ENCODE peak calls at places on chromosomes 16 and 17, in nine cellular contexts. B is LoVo, V is ascending aorta, D is amygdala, O is T-helper 1 cell, J is dorsolateral prefrontal cortex, K is WTC11, I is Right ventricle myocardium superior, P is iris pigment epithelial cell. L is an unnamed sample.

GRCh38 chr16:84694980-84695379 is 4.8 kb upstream of the USP10 start:
- DNase-seq in D (no peak), O (no peak), I (no peak), P (no peak), B (no peak), V (no peak), K (no peak), J (no peak), L (no peak)

GRCh38 chr16:65745-66144 is 6.7 kb downstream of the RHBDF1 start:
- DNase-seq in I (peak), O (peak), K (peak), B (peak), V (peak), P (peak), D (peak), J (peak), L (peak)

GRCh38 chr17:18857864-18858566 is at the start of gene PRPSAP2:
- DNase-seq in B (peak), D (peak), V (peak), P (peak), I (peak), K (peak), O (peak), J (peak), L (peak)

GRCh38 chr17:50196826-50197225 is 4.6 kb downstream of the COL1A1 start:
- DNase-seq in D (no peak), J (no peak), B (no peak), I (peak), V (no peak), O (no peak), P (peak), K (no peak), L (no peak)

GRCh38 chr17:4908711-4909496 is 6.0 kb upstream of the CHRNE start:
- DNase-seq in K (peak), O (peak), V (peak), P (peak), D (peak), J (peak), I (peak), B (peak), L (peak)

GRCh38 chr17:47203984-47204721 is 5.0 kb upstream of the MYL4 start:
- DNase-seq in V (no peak), B (no peak), D (no peak), P (peak), K (no peak), I (no peak), O (peak), J (no peak), L (no peak)

GRCh38 chr16:81296631-81297030 is 18.1 kb upstream of the GAN start:
- DNase-seq in J (no peak), B (no peak), K (no peak), I (no peak), D (no peak), P (no peak), O (no peak), V (no peak), L (no peak)

GRCh38 chr16:53043986-53044571 is 8.6 kb downstream of the CHD9NB start:
- DNase-seq in K (peak), J (no peak), V (no peak), B (peak), I (peak), O (no peak), D (no peak), P (no peak), L (no peak)

GRCh38 chr17:46020023-46020735 is 21.1 kb downstream of the STH start:
- DNase-seq in V (no peak), D (no peak), K (no peak), P (no peak), B (no peak), I (no peak), O (peak), J (no peak), L (no peak)

GRCh38 chr17:73318861-73319260 is 7.1 kb upstream of the CDC42EP4 start:
- DNase-seq in P (no peak), B (no peak), J (no peak), K (no peak), O (no peak), V (no peak), D (no peak), I (no peak), L (no peak)

GRCh38 chr16:57906385-57907316 is 64.3 kb downstream of the CNGB1 start:
- DNase-seq in J (no peak), K (peak), D (no peak), V (no peak), I (no peak), B (no peak), P (peak), O (peak), L (no peak)

GRCh38 chr17:68491381-68491849 is 20.8 kb upstream of the PRKAR1A start:
- DNase-seq in V (no peak), D (no peak), K (no peak), J (no peak), I (no peak), P (no peak), B (no peak), O (no peak), L (no peak)

GRCh38 chr16:11155284-11155806 is 100.7 kb downstream of the SOCS1 start:
- DNase-seq in B (no peak), D (no peak), J (no peak), I (no peak), K (no peak), O (peak), P (peak), V (no peak), L (no peak)

GRCh38 chr17:27630607-27631408 is at the start of gene LGALS9:
- DNase-seq in K (no peak), B (peak), P (peak), D (no peak), J (no peak), I (no peak), V (no peak), O (peak), L (no peak)

GRCh38 chr17:82598256-82599011 is 49.8 kb downstream of the WDR45B start:
- DNase-seq in J (no peak), O (no peak), V (no peak), B (no peak), I (no peak), K (no peak), D (no peak), P (peak), L (no peak)

GRCh38 chr17:36877001-36877400 is 60.3 kb upstream of the LHX1 start:
- DNase-seq in I (no peak), B (no peak), V (no peak), J (no peak), P (no peak), K (no peak), O (no peak), D (no peak), L (no peak)

GRCh38 chr17:28747801-28748750 is 4.3 kb downstream of the TRAF4 start:
- DNase-seq in O (no peak), J (no peak), B (no peak), P (no peak), I (peak), V (no peak), D (no peak), K (no peak), L (no peak)

GRCh38 chr17:64683791-64684190 is 21.7 kb upstream of the SMURF2 start:
- DNase-seq in B (no peak), P (no peak), D (no peak), J (no peak), K (no peak), O (no peak), V (no peak), I (no peak), L (no peak)

GRCh38 chr17:47742319-47743181 is 9.5 kb downstream of the TBX21 start:
- DNase-seq in J (no peak), O (peak), D (no peak), P (no peak), I (no peak), K (peak), V (peak), B (no peak), L (no peak)

GRCh38 chr17:71407972-71408371 is 712.8 kb upstream of the SOX9 start:
- DNase-seq in I (no peak), B (no peak), D (no peak), P (no peak), J (no peak), K (no peak), V (no peak), O (no peak), L (no peak)

GRCh38 chr16:87067890-87068289 is 249.3 kb downstream of the C16orf95 start:
- DNase-seq in P (no peak), K (no peak), V (no peak), I (no peak), D (no peak), O (no peak), J (no peak), B (no peak), L (no peak)

GRCh38 chr17:55708575-55708974 is 14.1 kb downstream of the TMEM100 start:
- DNase-seq in D (no peak), V (no peak), O (no peak), I (no peak), J (no peak), K (no peak), P (no peak), B (no peak), L (no peak)

GRCh38 chr17:40341808-40342574 is 22.5 kb downstream of the GJD3 start:
- DNase-seq in I (peak), K (peak), V (peak), D (peak), J (peak), B (peak), O (no peak), P (peak), L (no peak)

GRCh38 chr17:41444186-41444585 is 3.4 kb upstream of the KRT38 start:
- DNase-seq in I (no peak), P (peak), B (no peak), V (no peak), J (no peak), O (no peak), K (no peak), D (no peak), L (no peak)

GRCh38 chr17:39661744-39662541 is 3.2 kb upstream of the TCAP start:
- DNase-seq in J (no peak), I (no peak), V (no peak), P (no peak), B (no peak), D (no peak), K (no peak), O (no peak), L (no peak)

GRCh38 chr17:78817123-78817522 is 23.5 kb downstream of the USP36 start:
- DNase-seq in O (peak), P (no peak), I (no peak), B (no peak), J (no peak), K (no peak), V (no peak), D (no peak), L (no peak)

GRCh38 chr17:948284-948852 is 31.2 kb downstream of the NXN start:
- DNase-seq in O (no peak), K (peak), D (no peak), V (no peak), B (no peak), P (peak), I (no peak), J (no peak), L (no peak)

GRCh38 chr16:77850637-77851330 is 62.4 kb downstream of the VAT1L start:
- DNase-seq in P (peak), K (no peak), J (no peak), V (peak), D (no peak), B (no peak), I (no peak), O (no peak), L (no peak)

GRCh38 chr17:32567086-32567485 is 80.3 kb downstream of the CDK5R1 start:
- DNase-seq in I (no peak), D (no peak), P (no peak), V (no peak), K (no peak), B (no peak), O (no peak), J (no peak), L (no peak)

GRCh38 chr17:31093866-31094599 is 744 bp upstream of the NF1 start:
- DNase-seq in J (no peak), I (no peak), B (no peak), P (no peak), O (no peak), K (no peak), V (no peak), D (no peak), L (no peak)

GRCh38 chr17:71975331-71975801 is 145.5 kb upstream of the SOX9 start:
- DNase-seq in V (peak), J (no peak), K (no peak), D (no peak), I (peak), O (no peak), P (peak), B (peak), L (no peak)

GRCh38 chr16:57660715-57661463 is 7.2 kb upstream of the ADGRG3 start:
- DNase-seq in D (no peak), B (no peak), P (no peak), O (no peak), V (no peak), I (no peak), K (no peak), J (no peak), L (no peak)

GRCh38 chr16:50864386-50864785 is 122.5 kb downstream of the CYLD start:
- DNase-seq in O (no peak), D (no peak), P (no peak), I (no peak), K (no peak), V (no peak), J (no peak), B (no peak), L (no peak)

GRCh38 chr17:1110844-1111598 is 68.8 kb downstream of the ABR start:
- DNase-seq in J (no peak), K (no peak), O (no peak), P (peak), D (no peak), B (peak), I (peak), V (peak), L (peak)

GRCh38 chr17:8068736-8069586 is 18.6 kb downstream of the ALOX12B start:
- DNase-seq in J (no peak), B (peak), O (no peak), V (no peak), D (no peak), P (no peak), I (peak), K (no peak), L (no peak)

GRCh38 chr17:78977681-78977943 is 2.1 kb downstream of the LGALS3BP start:
- DNase-seq in D (no peak), I (no peak), B (no peak), P (no peak), V (no peak), K (no peak), O (no peak), J (no peak), L (no peak)

GRCh38 chr16:77212736-77213541 is 13.7 kb downstream of the SYCE1L start:
- DNase-seq in J (no peak), K (peak), B (peak), P (peak), D (no peak), O (peak), V (peak), I (peak), L (no peak)

L was measured in HCT116.